ENCODE peak calls at places on chromosomes 3 and 15, in ten cellular contexts. L is psoas muscle, I is H1, U is astrocyte of the cerebellum, J is cardiac fibroblast, D is ovary, W is breast epithelium, X is uterus, R is esophagus muscularis mucosa, P is cardiac muscle cell. H is an unnamed sample.

GRCh38 chr15:65249641-65250040 is 37.0 kb downstream of the PARP16 start:
- DNase-seq in I (no peak), U (no peak), L (no peak), X (no peak), J (no peak), D (no peak), R (no peak), W (no peak), P (no peak), H (no peak)

GRCh38 chr3:105829229-105829628 is 39.6 kb downstream of the CBLB start:
- DNase-seq in R (no peak), D (no peak), I (no peak), P (peak), J (peak), U (no peak), L (no peak), X (no peak), W (no peak), H (no peak)

GRCh38 chr15:96692826-96693225 is 362.3 kb downstream of the NR2F2 start:
- DNase-seq in X (no peak), J (no peak), D (no peak), P (no peak), I (no peak), R (no peak), W (no peak), L (no peak), U (no peak), H (no peak)

GRCh38 chr15:37142371-37142770 is 42.0 kb upstream of the MEIS2 start:
- DNase-seq in X (no peak), J (no peak), I (no peak), L (no peak), R (no peak), D (no peak), W (no peak), U (no peak), P (no peak), H (peak)

GRCh38 chr3:29789686-29790085 is 508.8 kb downstream of the RBMS3 start:
- DNase-seq in L (no peak), U (no peak), X (no peak), J (peak), R (no peak), W (no peak), D (no peak), P (no peak), I (no peak), H (no peak)

GRCh38 chr3:184776916-184777315 is 35.0 kb upstream of the VPS8 start:
- DNase-seq in D (no peak), X (no peak), W (no peak), L (no peak), U (no peak), R (no peak), P (no peak), I (no peak), J (no peak), H (no peak)

GRCh38 chr3:8561365-8561764 is 59.7 kb downstream of the LMCD1 start:
- DNase-seq in P (peak), X (no peak), D (peak), W (no peak), L (peak), J (peak), I (no peak), U (no peak), R (no peak), H (no peak)

GRCh38 chr15:46151786-46152185 is 517.0 kb downstream of the SQOR start:
- DNase-seq in W (no peak), X (no peak), J (peak), L (no peak), I (no peak), P (no peak), D (no peak), U (no peak), R (no peak), H (peak)

GRCh38 chr3:170128259-170128976 is 53.1 kb downstream of the PHC3 start:
- DNase-seq in R (no peak), X (no peak), W (no peak), I (no peak), U (no peak), D (no peak), P (no peak), J (no peak), L (no peak), H (no peak)

GRCh38 chr15:39597751-39598185 is 16.9 kb downstream of the THBS1 start:
- DNase-seq in X (no peak), R (no peak), W (no peak), P (peak), D (no peak), U (peak), J (peak), I (no peak), L (no peak), H (peak)

GRCh38 chr3:73658227-73658626 is 33.5 kb upstream of the PDZRN3 start:
- DNase-seq in X (no peak), I (no peak), W (no peak), P (no peak), D (no peak), J (no peak), U (peak), L (no peak), R (no peak), H (no peak)

GRCh38 chr15:38176155-38176554 is 76.5 kb upstream of the SPRED1 start:
- DNase-seq in X (no peak), L (no peak), P (peak), J (peak), R (no peak), I (no peak), U (peak), W (no peak), D (no peak), H (peak)

GRCh38 chr15:71232411-71232810 is 117.1 kb downstream of the THSD4 start:
- DNase-seq in X (no peak), R (no peak), L (no peak), W (no peak), D (no peak), U (no peak), J (no peak), P (no peak), I (no peak), H (no peak)

GRCh38 chr15:71709808-71710418 is 100.4 kb upstream of the NR2E3 start:
- DNase-seq in R (no peak), U (no peak), L (no peak), J (no peak), I (no peak), P (no peak), X (peak), W (peak), D (no peak), H (no peak)

GRCh38 chr15:69881760-69882159 is 216.0 kb downstream of the TLE3 start:
- DNase-seq in D (no peak), J (no peak), P (no peak), R (no peak), X (no peak), U (no peak), W (no peak), L (no peak), I (no peak), H (no peak)

GRCh38 chr3:69121950-69122349 is 445 bp downstream of the LMOD3 start:
- DNase-seq in J (no peak), I (no peak), X (no peak), W (no peak), R (no peak), D (no peak), U (no peak), P (no peak), L (peak), H (no peak)

GRCh38 chr3:72060447-72061034 is 275.6 kb upstream of the PROK2 start:
- DNase-seq in J (no peak), U (no peak), R (no peak), I (no peak), W (no peak), P (no peak), X (no peak), D (no peak), L (no peak), H (no peak)

GRCh38 chr3:55069950-55070349 is 142.1 kb upstream of the LRTM1 start:
- DNase-seq in J (no peak), X (no peak), D (no peak), P (no peak), L (no peak), I (no peak), W (no peak), U (no peak), R (no peak), H (no peak)

GRCh38 chr15:72873379-72874233 is 90.0 kb upstream of the ADPGK start:
- DNase-seq in I (no peak), L (peak), J (no peak), D (no peak), P (no peak), U (peak), X (no peak), R (peak), W (no peak), H (no peak)

GRCh38 chr3:78497692-78498091 is 1270.1 kb downstream of the ROBO1 start:
- DNase-seq in R (no peak), P (peak), W (no peak), J (no peak), U (no peak), D (no peak), I (no peak), X (no peak), L (no peak), H (peak)

GRCh38 chr3:120567370-120568197 is 28.6 kb upstream of the NDUFB4 start:
- DNase-seq in R (peak), D (no peak), J (peak), U (no peak), I (no peak), L (no peak), W (no peak), X (peak), P (peak), H (peak)

GRCh38 chr3:74651885-74652284 is 37.4 kb upstream of the CNTN3 start:
- DNase-seq in I (no peak), R (no peak), P (no peak), W (no peak), U (no peak), L (no peak), J (no peak), D (no peak), X (no peak), H (no peak)

GRCh38 chr3:17894434-17895060 is 152.1 kb upstream of the TBC1D5 start:
- DNase-seq in I (peak), L (no peak), X (no peak), J (peak), D (no peak), R (no peak), P (peak), U (peak), W (no peak), H (peak)

GRCh38 chr3:159764211-159765024 is 224.2 kb upstream of the IL12A start:
- DNase-seq in U (no peak), L (peak), J (peak), X (no peak), I (peak), W (peak), R (no peak), D (peak), P (peak), H (peak)

GRCh38 chr15:55630921-55631320 is 42.8 kb upstream of the PYGO1 start:
- DNase-seq in R (no peak), U (no peak), W (no peak), J (no peak), P (no peak), X (no peak), L (peak), I (no peak), D (no peak), H (no peak)

GRCh38 chr3:104132566-104132997 is 1234.1 kb upstream of the ALCAM start:
- DNase-seq in X (no peak), U (no peak), D (no peak), I (no peak), L (no peak), W (no peak), J (peak), R (no peak), P (no peak), H (no peak)

GRCh38 chr3:50675179-50676030 is 678 bp downstream of the DOCK3 start:
- DNase-seq in L (peak), P (no peak), R (peak), I (peak), D (peak), U (no peak), J (no peak), X (no peak), W (no peak), H (no peak)

GRCh38 chr3:145359040-145359439 is 801.9 kb downstream of the PLOD2 start:
- DNase-seq in D (no peak), X (no peak), L (no peak), R (no peak), I (no peak), J (no peak), W (no peak), U (no peak), P (no peak), H (no peak)

GRCh38 chr3:39707314-39707909 is 102.0 kb upstream of the MYRIP start:
- DNase-seq in W (no peak), L (no peak), P (peak), X (no peak), J (peak), R (no peak), I (no peak), D (no peak), U (peak), H (peak)

GRCh38 chr3:28326458-28326926 is 22.0 kb upstream of the ZCWPW2 start:
- DNase-seq in U (no peak), R (no peak), I (no peak), D (no peak), L (no peak), J (no peak), W (no peak), X (no peak), P (no peak), H (no peak)

GRCh38 chr3:28328188-28329151 is 20.1 kb upstream of the ZCWPW2 start:
- DNase-seq in R (no peak), I (no peak), U (no peak), W (no peak), X (no peak), D (no peak), P (peak), J (peak), L (no peak), H (peak)
- TF ChIP-seq CTCF in R (peak), I (peak), U (no peak), W (peak), X (peak), D (peak), P (peak), J (peak), L (peak), H (peak)

GRCh38 chr3:60080648-60081047 is 1030.8 kb upstream of the CFAP20DC start:
- DNase-seq in J (no peak), R (no peak), L (no peak), I (no peak), X (no peak), W (no peak), D (no peak), U (no peak), P (no peak), H (no peak)
- TF ChIP-seq CTCF in J (no peak), R (no peak), L (no peak), I (no peak), X (no peak), W (no peak), D (no peak), U (no peak), P (no peak), H (no peak)

GRCh38 chr3:164375995-164376394 is 702.3 kb downstream of the SI start:
- DNase-seq in W (no peak), R (no peak), D (no peak), P (no peak), J (no peak), L (no peak), U (no peak), X (no peak), I (no peak), H (no peak)
- TF ChIP-seq CTCF in W (no peak), R (no peak), D (no peak), P (no peak), J (no peak), L (no peak), U (no peak), X (no peak), I (no peak), H (no peak)

GRCh38 chr3:171640520-171641412 is 169.5 kb downstream of the PLD1 start:
- DNase-seq in W (peak), D (no peak), P (peak), R (no peak), X (no peak), I (no peak), L (no peak), J (peak), U (no peak), H (peak)
- TF ChIP-seq CTCF in W (no peak), D (no peak), P (peak), R (no peak), X (no peak), I (no peak), L (no peak), J (peak), U (peak), H (no peak)

GRCh38 chr3:57335273-57335938 is 42.9 kb upstream of the ASB14 start:
- DNase-seq in D (no peak), R (no peak), I (no peak), J (no peak), X (no peak), W (no peak), L (no peak), U (no peak), P (no peak), H (peak)

GRCh38 chr3:57331078-57331477 is 38.6 kb upstream of the ASB14 start:
- DNase-seq in U (no peak), W (no peak), X (no peak), P (no peak), L (no peak), R (no peak), D (no peak), J (no peak), I (no peak), H (no peak)
- TF ChIP-seq CTCF in U (no peak), W (no peak), X (no peak), P (no peak), L (no peak), R (no peak), D (no peak), J (no peak), I (no peak), H (no peak)

DNA sequence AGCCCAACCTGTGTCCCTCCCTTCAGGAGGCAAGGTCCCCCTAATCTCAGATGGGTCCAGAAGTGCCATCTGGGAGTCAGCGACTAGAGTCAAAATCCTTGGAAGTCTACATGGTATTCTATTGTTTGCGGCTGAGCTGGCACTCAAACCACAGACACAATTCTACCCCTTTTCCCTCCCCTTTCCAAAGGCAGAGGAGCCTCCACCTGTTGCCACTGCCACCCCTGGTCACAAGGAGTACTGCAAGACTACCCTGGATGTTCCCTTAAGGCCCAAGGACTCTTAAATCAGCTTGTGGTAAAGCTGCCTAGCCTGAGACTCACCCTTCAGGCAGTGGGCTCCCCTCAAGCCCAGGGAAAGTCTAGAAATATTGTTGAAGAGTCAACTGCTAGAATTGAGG is 4.3 kb upstream of the OR5H6 start:
- DNase-seq in J (no peak), U (no peak), P (no peak), R (no peak), D (no peak), L (no peak), I (peak), X (no peak), W (no peak), H (peak)
- TF ChIP-seq CTCF in J (peak), U (no peak), P (no peak), R (no peak), D (no peak), L (no peak), I (peak), X (no peak), W (no peak), H (peak)

GRCh38 chr3:10353160-10353559 is 32.2 kb upstream of the SEC13 start:
- DNase-seq in L (no peak), X (no peak), I (no peak), U (no peak), R (no peak), J (peak), P (no peak), D (no peak), W (no peak), H (no peak)
- TF ChIP-seq CTCF in L (no peak), X (no peak), I (no peak), U (no peak), R (no peak), J (no peak), P (no peak), D (no peak), W (no peak), H (no peak)